ENCODE peak calls at places on chromosomes 2 and 18, in five cellular contexts. One of them, this sample, is unnamed.

GRCh38 chr18:35022430-35023001 is 18.7 kb upstream of the MAPRE2 start:
- DNase-seq in GM20000: no peak
- DNase-seq in AG09319: no peak
- DNase-seq in choroid plexus epithelial cell: no peak
- DNase-seq in CD4-positive, alpha-beta T cell: no peak
- DNase-seq in this sample: no peak

GRCh38 chr2:182015334-182016109 is 29.9 kb downstream of the PPP1R1C start:
- DNase-seq in choroid plexus epithelial cell: peak
- DNase-seq in CD4-positive, alpha-beta T cell: no peak
- DNase-seq in GM20000: no peak
- DNase-seq in AG09319: no peak
- DNase-seq in this sample: no peak

GRCh38 chr18:35127201-35127600 is 86.0 kb downstream of the MAPRE2 start:
- DNase-seq in GM20000: no peak
- DNase-seq in CD4-positive, alpha-beta T cell: no peak
- DNase-seq in choroid plexus epithelial cell: peak
- DNase-seq in AG09319: no peak
- DNase-seq in this sample: no peak

GRCh38 chr2:226909131-226909530 is 73.3 kb downstream of the RHBDD1 start:
- DNase-seq in GM20000: no peak
- DNase-seq in choroid plexus epithelial cell: peak
- DNase-seq in CD4-positive, alpha-beta T cell: no peak
- DNase-seq in AG09319: no peak
- DNase-seq in this sample: no peak

GRCh38 chr2:56680971-56681631 is 497.3 kb downstream of the CCDC85A start:
- DNase-seq in AG09319: no peak
- DNase-seq in GM20000: no peak
- DNase-seq in CD4-positive, alpha-beta T cell: no peak
- DNase-seq in choroid plexus epithelial cell: peak
- DNase-seq in this sample: no peak

GRCh38 chr2:162072976-162073775 is 839 bp downstream of the DPP4 start:
- DNase-seq in CD4-positive, alpha-beta T cell: no peak
- DNase-seq in AG09319: no peak
- DNase-seq in choroid plexus epithelial cell: no peak
- DNase-seq in GM20000: peak
- DNase-seq in this sample: no peak

GRCh38 chr2:230203110-230203676 is 16.6 kb downstream of the SP110 start:
- DNase-seq in CD4-positive, alpha-beta T cell: no peak
- DNase-seq in GM20000: peak
- DNase-seq in AG09319: no peak
- DNase-seq in choroid plexus epithelial cell: no peak
- DNase-seq in this sample: peak

GRCh38 chr2:97982621-97983020 is 13.1 kb downstream of the TMEM131 start:
- DNase-seq in choroid plexus epithelial cell: no peak
- DNase-seq in CD4-positive, alpha-beta T cell: no peak
- DNase-seq in AG09319: no peak
- DNase-seq in GM20000: no peak
- DNase-seq in this sample: no peak

GRCh38 chr18:13501896-13502295 is 224.5 kb downstream of the FAM210A start:
- DNase-seq in choroid plexus epithelial cell: no peak
- DNase-seq in CD4-positive, alpha-beta T cell: no peak
- DNase-seq in GM20000: peak
- DNase-seq in AG09319: no peak
- DNase-seq in this sample: peak

GRCh38 chr18:40168026-40168425 is 1787.0 kb upstream of the PIK3C3 start:
- DNase-seq in choroid plexus epithelial cell: no peak
- DNase-seq in CD4-positive, alpha-beta T cell: no peak
- DNase-seq in GM20000: no peak
- DNase-seq in AG09319: no peak
- DNase-seq in this sample: no peak

GRCh38 chr2:4992226-4992625 is 700.0 kb upstream of the SOX11 start:
- DNase-seq in AG09319: no peak
- DNase-seq in GM20000: no peak
- DNase-seq in choroid plexus epithelial cell: peak
- DNase-seq in CD4-positive, alpha-beta T cell: no peak
- DNase-seq in this sample: no peak

GRCh38 chr2:1829831-1830230 is 85.5 kb upstream of the PXDN start:
- DNase-seq in choroid plexus epithelial cell: no peak
- DNase-seq in GM20000: no peak
- DNase-seq in CD4-positive, alpha-beta T cell: no peak
- DNase-seq in AG09319: no peak
- DNase-seq in this sample: no peak

GRCh38 chr2:134243244-134243643 is 10.6 kb upstream of the MGAT5 start:
- DNase-seq in GM20000: no peak
- DNase-seq in AG09319: no peak
- DNase-seq in CD4-positive, alpha-beta T cell: no peak
- DNase-seq in choroid plexus epithelial cell: no peak
- DNase-seq in this sample: no peak

GRCh38 chr2:175203621-175204496 is 22.3 kb upstream of the ATP5MC3 start:
- DNase-seq in AG09319: no peak
- DNase-seq in choroid plexus epithelial cell: peak
- DNase-seq in CD4-positive, alpha-beta T cell: peak
- DNase-seq in GM20000: peak
- DNase-seq in this sample: peak

GRCh38 chr2:176709541-176709951 is 440.3 kb downstream of the MTX2 start:
- DNase-seq in GM20000: no peak
- DNase-seq in CD4-positive, alpha-beta T cell: no peak
- DNase-seq in choroid plexus epithelial cell: peak
- DNase-seq in AG09319: no peak
- DNase-seq in this sample: no peak

GRCh38 chr2:75605770-75606535 is 40.6 kb upstream of the MRPL19 start:
- DNase-seq in choroid plexus epithelial cell: peak
- DNase-seq in CD4-positive, alpha-beta T cell: no peak
- DNase-seq in AG09319: peak
- DNase-seq in GM20000: no peak
- DNase-seq in this sample: no peak

GRCh38 chr18:77024476-77024875 is 108.1 kb downstream of the MBP start:
- DNase-seq in CD4-positive, alpha-beta T cell: no peak
- DNase-seq in GM20000: no peak
- DNase-seq in choroid plexus epithelial cell: no peak
- DNase-seq in AG09319: no peak
- DNase-seq in this sample: no peak

GRCh38 chr2:15794608-15795134 is 145.7 kb upstream of the MYCN start:
- DNase-seq in CD4-positive, alpha-beta T cell: no peak
- DNase-seq in AG09319: no peak
- DNase-seq in choroid plexus epithelial cell: no peak
- DNase-seq in GM20000: no peak
- DNase-seq in this sample: no peak

GRCh38 chr2:174026122-174026845 is 61.1 kb upstream of the SP3 start:
- DNase-seq in CD4-positive, alpha-beta T cell: no peak
- DNase-seq in choroid plexus epithelial cell: peak
- DNase-seq in AG09319: no peak
- DNase-seq in GM20000: no peak
- DNase-seq in this sample: no peak

GRCh38 chr18:55997156-55997561 is 409.2 kb upstream of the TCF4 start:
- DNase-seq in CD4-positive, alpha-beta T cell: no peak
- DNase-seq in AG09319: no peak
- DNase-seq in choroid plexus epithelial cell: no peak
- DNase-seq in GM20000: no peak
- DNase-seq in this sample: no peak

GRCh38 chr2:206098471-206098870 is 12.5 kb upstream of the INO80D start:
- DNase-seq in choroid plexus epithelial cell: no peak
- DNase-seq in CD4-positive, alpha-beta T cell: no peak
- DNase-seq in GM20000: no peak
- DNase-seq in AG09319: no peak
- DNase-seq in this sample: no peak

GRCh38 chr18:5503740-5504139 is 40.1 kb downstream of the EPB41L3 start:
- DNase-seq in AG09319: no peak
- DNase-seq in GM20000: no peak
- DNase-seq in choroid plexus epithelial cell: peak
- DNase-seq in CD4-positive, alpha-beta T cell: no peak
- DNase-seq in this sample: no peak

GRCh38 chr2:71018625-71019024 is 24.0 kb upstream of the TEX261 start:
- DNase-seq in choroid plexus epithelial cell: no peak
- DNase-seq in CD4-positive, alpha-beta T cell: no peak
- DNase-seq in AG09319: no peak
- DNase-seq in GM20000: no peak
- DNase-seq in this sample: no peak

GRCh38 chr2:46803551-46803885 is 112.1 kb downstream of the MCFD2 start:
- DNase-seq in GM20000: no peak
- DNase-seq in AG09319: no peak
- DNase-seq in CD4-positive, alpha-beta T cell: no peak
- DNase-seq in choroid plexus epithelial cell: no peak
- DNase-seq in this sample: no peak

GRCh38 chr18:24633121-24633520 is 172.7 kb downstream of the HRH4 start:
- DNase-seq in CD4-positive, alpha-beta T cell: no peak
- DNase-seq in choroid plexus epithelial cell: no peak
- DNase-seq in AG09319: peak
- DNase-seq in GM20000: no peak
- DNase-seq in this sample: no peak

GRCh38 chr2:100755441-100755840 is 64.5 kb upstream of the NPAS2 start:
- DNase-seq in CD4-positive, alpha-beta T cell: no peak
- DNase-seq in choroid plexus epithelial cell: no peak
- DNase-seq in AG09319: no peak
- DNase-seq in GM20000: no peak
- DNase-seq in this sample: no peak

GRCh38 chr2:108583903-108584520 is 49.7 kb downstream of the LIMS1 start:
- DNase-seq in AG09319: no peak
- DNase-seq in CD4-positive, alpha-beta T cell: peak
- DNase-seq in choroid plexus epithelial cell: peak
- DNase-seq in GM20000: peak
- DNase-seq in this sample: peak

GRCh38 chr2:118967124-118967880 is 25.3 kb downstream of the MARCO start:
- DNase-seq in GM20000: no peak
- DNase-seq in choroid plexus epithelial cell: no peak
- DNase-seq in AG09319: no peak
- DNase-seq in CD4-positive, alpha-beta T cell: no peak
- DNase-seq in this sample: no peak

GRCh38 chr18:49863769-49864615 is 50.7 kb upstream of the ACAA2 start:
- DNase-seq in GM20000: no peak
- DNase-seq in choroid plexus epithelial cell: no peak
- DNase-seq in AG09319: no peak
- DNase-seq in CD4-positive, alpha-beta T cell: no peak
- DNase-seq in this sample: no peak

GRCh38 chr18:49862656-49863385 is 49.5 kb upstream of the ACAA2 start:
- DNase-seq in AG09319: no peak
- DNase-seq in GM20000: no peak
- DNase-seq in choroid plexus epithelial cell: no peak
- DNase-seq in CD4-positive, alpha-beta T cell: no peak
- DNase-seq in this sample: no peak

GRCh38 chr18:49859006-49859359 is 45.6 kb upstream of the ACAA2 start:
- DNase-seq in CD4-positive, alpha-beta T cell: no peak
- DNase-seq in GM20000: no peak
- DNase-seq in AG09319: no peak
- DNase-seq in choroid plexus epithelial cell: no peak
- DNase-seq in this sample: no peak

GRCh38 chr18:49859725-49860124 is 46.4 kb upstream of the ACAA2 start:
- DNase-seq in choroid plexus epithelial cell: no peak
- DNase-seq in AG09319: no peak
- DNase-seq in GM20000: no peak
- DNase-seq in CD4-positive, alpha-beta T cell: no peak
- DNase-seq in this sample: no peak

GRCh38 chr18:49861659-49862058 is 48.3 kb upstream of the ACAA2 start:
- DNase-seq in AG09319: no peak
- DNase-seq in CD4-positive, alpha-beta T cell: no peak
- DNase-seq in choroid plexus epithelial cell: no peak
- DNase-seq in GM20000: peak
- DNase-seq in this sample: peak
- TF ChIP-seq CTCF in AG09319: peak
- TF ChIP-seq CTCF in CD4-positive, alpha-beta T cell: peak
- TF ChIP-seq CTCF in choroid plexus epithelial cell: peak
- TF ChIP-seq CTCF in GM20000: peak
- TF ChIP-seq CTCF in this sample: peak

DNA sequence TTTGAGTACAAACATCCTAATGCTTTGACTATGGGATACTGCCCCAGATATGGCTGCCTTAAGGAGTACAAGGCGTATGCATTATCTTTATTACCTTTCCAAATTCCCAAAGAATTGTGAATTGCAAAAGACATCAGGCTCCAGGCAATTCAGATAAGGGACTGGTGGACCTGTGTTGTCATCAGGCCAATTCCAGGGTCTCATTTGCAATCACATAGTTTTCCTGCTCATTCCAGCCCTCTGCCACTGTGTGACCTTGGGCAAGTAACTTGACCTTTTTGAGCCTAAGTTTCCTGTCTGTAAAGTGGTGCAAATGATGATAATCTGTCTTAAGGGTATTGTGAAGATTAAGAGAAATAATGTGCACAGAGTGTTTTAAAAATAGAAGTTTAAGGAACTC is 137.6 kb downstream of the FMNL2 start:
- DNase-seq in choroid plexus epithelial cell: no peak
- DNase-seq in GM20000: no peak
- DNase-seq in AG09319: no peak
- DNase-seq in CD4-positive, alpha-beta T cell: no peak
- DNase-seq in this sample: no peak
- TF ChIP-seq CTCF in choroid plexus epithelial cell: no peak
- TF ChIP-seq CTCF in GM20000: no peak
- TF ChIP-seq CTCF in AG09319: no peak
- TF ChIP-seq CTCF in CD4-positive, alpha-beta T cell: no peak
- TF ChIP-seq CTCF in this sample: no peak

GRCh38 chr2:60275958-60276357 is 277.5 kb downstream of the BCL11A start:
- DNase-seq in GM20000: no peak
- DNase-seq in choroid plexus epithelial cell: no peak
- DNase-seq in CD4-positive, alpha-beta T cell: no peak
- DNase-seq in AG09319: no peak
- DNase-seq in this sample: no peak
- TF ChIP-seq CTCF in GM20000: no peak
- TF ChIP-seq CTCF in choroid plexus epithelial cell: no peak
- TF ChIP-seq CTCF in CD4-positive, alpha-beta T cell: no peak
- TF ChIP-seq CTCF in AG09319: no peak
- TF ChIP-seq CTCF in this sample: no peak

DNA sequence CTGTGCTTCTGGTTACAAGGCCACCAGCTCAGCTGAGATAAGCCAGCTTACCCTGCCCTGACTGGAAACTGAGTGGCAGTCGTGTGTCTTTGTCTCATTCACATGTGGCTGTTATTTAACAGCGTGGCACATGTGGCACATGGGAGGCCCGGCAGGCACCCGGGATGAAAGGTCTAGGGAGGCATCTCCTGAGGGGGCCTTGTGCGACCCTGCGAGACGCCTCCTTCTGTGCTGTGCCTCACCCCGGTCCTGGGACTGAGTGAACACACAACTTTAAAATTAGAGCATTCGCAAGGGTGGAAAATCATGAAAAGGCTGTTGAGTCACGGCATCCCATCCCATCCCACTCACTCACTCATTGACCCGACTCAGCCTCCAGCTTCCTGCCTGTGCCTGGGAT is 7.6 kb downstream of the ITGB1BP1 start:
- DNase-seq in AG09319: no peak
- DNase-seq in GM20000: no peak
- DNase-seq in CD4-positive, alpha-beta T cell: no peak
- DNase-seq in choroid plexus epithelial cell: no peak
- DNase-seq in this sample: no peak
- TF ChIP-seq CTCF in AG09319: no peak
- TF ChIP-seq CTCF in GM20000: no peak
- TF ChIP-seq CTCF in CD4-positive, alpha-beta T cell: no peak
- TF ChIP-seq CTCF in choroid plexus epithelial cell: no peak
- TF ChIP-seq CTCF in this sample: no peak

DNA sequence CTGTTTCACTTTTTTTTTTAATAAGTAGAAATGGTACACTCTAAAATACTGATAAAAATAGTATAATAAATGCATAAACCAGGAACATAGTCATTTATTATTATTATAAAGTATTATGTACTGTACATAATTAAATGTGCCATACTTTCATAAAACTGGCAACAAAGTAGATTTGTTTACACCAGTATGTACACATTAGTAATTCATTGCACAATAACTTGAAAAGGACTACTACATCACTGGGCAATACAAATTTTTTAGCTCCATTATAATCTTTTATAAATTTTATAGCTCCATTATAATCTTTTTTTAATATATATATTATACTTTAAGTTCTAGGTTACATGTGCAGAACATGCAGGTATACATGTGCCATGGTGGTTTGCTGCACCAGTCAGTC is 636.5 kb downstream of the CNTNAP5 start:
- DNase-seq in GM20000: no peak
- DNase-seq in CD4-positive, alpha-beta T cell: no peak
- DNase-seq in choroid plexus epithelial cell: no peak
- DNase-seq in AG09319: no peak
- DNase-seq in this sample: no peak
- TF ChIP-seq CTCF in GM20000: no peak
- TF ChIP-seq CTCF in CD4-positive, alpha-beta T cell: no peak
- TF ChIP-seq CTCF in choroid plexus epithelial cell: no peak
- TF ChIP-seq CTCF in AG09319: no peak
- TF ChIP-seq CTCF in this sample: no peak